ENCODE peak calls at places on chromosomes 6 and 20, in five cellular contexts. L, A, R, C and Q are unnamed samples.

GRCh38 chr6:156919370-156919769 is 142.2 kb downstream of the ARID1B start:
- DNase-seq in L (no peak), A (no peak), R (no peak), C (no peak), Q (no peak)

GRCh38 chr6:37940074-37940847 is 120.7 kb downstream of the ZFAND3 start:
- DNase-seq in L (no peak), A (peak), R (no peak), C (peak), Q (no peak)

GRCh38 chr6:32833599-32834155 is 4.9 kb downstream of the TAP2 start:
- DNase-seq in L (no peak), A (no peak), R (no peak), C (no peak), Q (no peak)

GRCh38 chr6:63418741-63419140 is 99.0 kb upstream of the LGSN start:
- DNase-seq in L (no peak), A (no peak), R (no peak), C (no peak), Q (no peak)

GRCh38 chr20:2237059-2237458 is 58.7 kb upstream of the TGM3 start:
- DNase-seq in L (no peak), A (peak), R (peak), C (peak), Q (no peak)

GRCh38 chr6:50030777-50031562 is 9.2 kb upstream of the DEFB110 start:
- DNase-seq in L (peak), A (no peak), R (no peak), C (no peak), Q (no peak)

GRCh38 chr6:111552241-111552744 is 53.4 kb downstream of the TRAF3IP2 start:
- DNase-seq in L (no peak), A (peak), R (peak), C (peak), Q (no peak)

GRCh38 chr6:166768761-166769160 is 141.7 kb upstream of the RPS6KA2 start:
- DNase-seq in L (no peak), A (no peak), R (no peak), C (no peak), Q (no peak)

GRCh38 chr20:45935416-45936046 is 1.0 kb downstream of the PCIF1 start:
- DNase-seq in L (no peak), A (no peak), R (no peak), C (no peak), Q (no peak)

GRCh38 chr20:2688041-2688591 is 4.5 kb upstream of the EBF4 start:
- DNase-seq in L (peak), A (no peak), R (peak), C (peak), Q (no peak)

GRCh38 chr6:157317129-157317814 is 6.0 kb downstream of the TMEM242 start:
- DNase-seq in L (no peak), A (peak), R (peak), C (peak), Q (no peak)

GRCh38 chr6:18293192-18293904 is 29.0 kb upstream of the DEK start:
- DNase-seq in L (no peak), A (no peak), R (no peak), C (peak), Q (no peak)

GRCh38 chr20:16392346-16392745 is 180.9 kb downstream of the KIF16B start:
- DNase-seq in L (peak), A (no peak), R (no peak), C (no peak), Q (peak)

GRCh38 chr20:47244451-47244850 is 112.0 kb downstream of the ZMYND8 start:
- DNase-seq in L (no peak), A (no peak), R (no peak), C (no peak), Q (no peak)

GRCh38 chr6:79708094-79708791 is 77.1 kb downstream of the SH3BGRL2 start:
- DNase-seq in L (no peak), A (no peak), R (no peak), C (no peak), Q (no peak)

GRCh38 chr6:119312875-119313338 is 36.7 kb downstream of the MAN1A1 start:
- DNase-seq in L (no peak), A (no peak), R (no peak), C (no peak), Q (no peak)

GRCh38 chr6:151113641-151114040 is 126.1 kb upstream of the AKAP12 start:
- DNase-seq in L (no peak), A (no peak), R (no peak), C (no peak), Q (no peak)

GRCh38 chr6:161373905-161374451 is 100.1 kb upstream of the AGPAT4 start:
- DNase-seq in L (peak), A (peak), R (peak), C (peak), Q (peak)

GRCh38 chr6:136775548-136775947 is 16.7 kb downstream of the MAP3K5 start:
- DNase-seq in L (no peak), A (no peak), R (no peak), C (peak), Q (no peak)

GRCh38 chr6:72219536-72219935 is 333.2 kb downstream of the RIMS1 start:
- DNase-seq in L (no peak), A (no peak), R (no peak), C (no peak), Q (no peak)

GRCh38 chr6:41037107-41037900 is 1.7 kb downstream of the UNC5CL start:
- DNase-seq in L (no peak), A (no peak), R (no peak), C (no peak), Q (no peak)

GRCh38 chr6:140319209-140319608 is 944.8 kb upstream of the CITED2 start:
- DNase-seq in L (peak), A (no peak), R (no peak), C (peak), Q (no peak)

GRCh38 chr20:52004720-52005119 is 186.9 kb downstream of the ZFP64 start:
- DNase-seq in L (no peak), A (no peak), R (no peak), C (no peak), Q (no peak)

GRCh38 chr20:33672426-33673114 is 1.7 kb downstream of the NECAB3 start:
- DNase-seq in L (no peak), A (no peak), R (no peak), C (no peak), Q (no peak)

GRCh38 chr6:110528051-110528929 is 51.9 kb upstream of the SLC22A16 start:
- DNase-seq in L (peak), A (peak), R (no peak), C (peak), Q (no peak)

GRCh38 chr6:157596461-157596860 is 215.5 kb downstream of the ZDHHC14 start:
- DNase-seq in L (no peak), A (no peak), R (no peak), C (no peak), Q (no peak)

GRCh38 chr6:139398658-139399057 is 24.2 kb upstream of the CITED2 start:
- DNase-seq in L (no peak), A (no peak), R (no peak), C (no peak), Q (no peak)

GRCh38 chr20:16350465-16350864 is 222.8 kb downstream of the KIF16B start:
- DNase-seq in L (no peak), A (no peak), R (peak), C (peak), Q (no peak)

GRCh38 chr6:158067436-158068015 is 85.9 kb downstream of the SYNJ2 start:
- DNase-seq in L (no peak), A (no peak), R (no peak), C (no peak), Q (no peak)

GRCh38 chr6:99181174-99181573 is 168.3 kb downstream of the FAXC start:
- DNase-seq in L (no peak), A (no peak), R (no peak), C (no peak), Q (no peak)

GRCh38 chr6:69162811-69163210 is 527.7 kb downstream of the ADGRB3 start:
- DNase-seq in L (no peak), A (no peak), R (no peak), C (peak), Q (no peak)

GRCh38 chr6:69164564-69165252 is 529.6 kb downstream of the ADGRB3 start:
- DNase-seq in L (no peak), A (no peak), R (no peak), C (no peak), Q (no peak)
- TF ChIP-seq CTCF in L (no peak), A (no peak), R (no peak), C (no peak), Q (no peak)

DNA sequence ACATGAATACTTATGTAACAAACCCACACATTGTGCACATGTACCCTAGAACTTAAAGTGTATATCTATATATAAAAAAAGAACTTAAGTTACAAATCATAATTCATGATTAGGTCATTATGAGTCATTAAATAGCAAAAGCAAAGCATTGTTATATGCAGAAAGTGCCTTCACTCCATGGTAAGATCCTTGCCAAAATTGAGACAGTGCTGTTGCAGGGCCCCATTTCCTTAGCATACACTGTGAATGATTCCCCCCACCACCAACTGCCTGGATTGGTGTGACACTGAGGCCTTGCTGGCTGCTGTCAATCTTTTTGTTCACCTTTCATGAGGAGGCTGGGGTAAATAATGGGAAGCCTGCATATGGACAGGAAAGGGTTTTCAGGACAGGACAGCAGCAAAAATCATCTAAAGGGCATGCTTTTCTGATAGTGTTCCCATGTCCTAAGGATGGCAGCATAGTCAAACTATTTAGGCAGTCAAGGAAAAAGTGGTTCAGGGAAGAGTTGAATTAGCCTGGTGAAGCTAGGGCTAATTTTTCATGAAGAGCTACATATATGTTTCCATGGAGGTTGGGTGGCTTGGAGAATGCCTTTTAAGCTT is 188.2 kb upstream of the ASCC3 start:
- DNase-seq in L (no peak), A (no peak), R (no peak), C (no peak), Q (no peak)
- TF ChIP-seq CTCF in L (no peak), A (no peak), R (no peak), C (no peak), Q (no peak)

GRCh38 chr6:36605560-36606391 is 11.6 kb downstream of the SRSF3 start:
- DNase-seq in L (no peak), A (no peak), R (no peak), C (no peak), Q (no peak)
- TF ChIP-seq CTCF in L (no peak), A (no peak), R (no peak), C (peak), Q (no peak)

DNA sequence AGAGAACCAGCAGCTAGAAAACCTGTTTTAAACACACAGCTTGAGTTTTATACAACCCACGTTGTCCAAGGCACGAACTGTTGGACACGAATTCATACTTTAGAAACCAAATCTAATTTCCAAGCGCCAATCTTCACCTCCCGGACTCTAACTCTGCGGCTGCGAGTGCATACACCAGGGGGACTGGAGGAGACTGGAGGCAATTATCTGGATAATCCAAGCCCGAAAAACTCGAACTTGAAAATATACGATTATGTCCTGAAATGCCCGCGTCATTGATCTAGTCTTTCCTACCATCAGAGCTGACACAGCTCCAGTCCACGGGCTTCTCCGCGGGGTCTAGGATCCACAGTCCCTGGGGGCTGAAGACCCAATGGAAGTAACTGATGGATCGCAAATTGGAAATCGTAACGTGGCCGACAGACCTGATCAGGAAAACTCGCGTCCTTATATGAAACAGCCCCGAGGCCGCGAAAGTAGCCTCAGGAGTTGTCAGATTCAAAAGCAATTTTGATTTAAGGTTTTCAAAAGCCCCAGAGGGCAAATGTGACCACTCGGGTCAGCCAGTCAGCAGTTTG is 809 bp upstream of the HEY2 start:
- DNase-seq in L (no peak), A (peak), R (no peak), C (peak), Q (no peak)
- TF ChIP-seq CTCF in L (no peak), A (no peak), R (no peak), C (no peak), Q (no peak)

DNA sequence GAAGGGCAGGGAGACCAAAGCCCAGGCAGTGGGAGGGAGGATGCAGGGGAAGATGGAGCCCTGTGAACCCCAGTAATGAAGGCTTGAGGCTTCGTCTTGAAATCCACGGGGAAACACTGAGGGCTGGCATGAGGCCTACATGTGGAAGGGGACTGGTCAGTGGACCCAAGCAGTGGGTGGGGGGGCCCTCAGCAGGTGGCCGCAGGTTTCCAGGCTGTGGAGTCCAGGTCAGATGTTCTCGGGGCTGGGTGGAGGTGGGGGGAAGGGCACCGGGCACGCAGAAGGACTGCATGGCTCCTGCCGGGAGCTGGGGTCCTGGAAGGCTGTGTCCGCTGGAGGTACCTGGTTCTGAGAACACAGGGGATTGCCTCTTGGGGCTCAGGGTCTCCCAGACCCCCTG is 2.8 kb upstream of the CD93 start:
- DNase-seq in L (no peak), A (no peak), R (no peak), C (no peak), Q (no peak)
- TF ChIP-seq CTCF in L (no peak), A (no peak), R (no peak), C (no peak), Q (no peak)

GRCh38 chr6:117188627-117189201 is 76.6 kb upstream of the VGLL2 start:
- DNase-seq in L (no peak), A (no peak), R (no peak), C (no peak), Q (no peak)
- TF ChIP-seq CTCF in L (peak), A (no peak), R (peak), C (peak), Q (no peak)

GRCh38 chr20:49812463-49813304 is at the start of gene SLC9A8:
- DNase-seq in L (peak), A (peak), R (peak), C (peak), Q (peak)
- TF ChIP-seq CTCF in L (no peak), A (peak), R (peak), C (peak), Q (no peak)